ENCODE peak calls at places on chromosomes 7 and 10, in five cellular contexts. One of them, this sample, is unnamed. For H3K4me1, the result is how much of the 10 kb centered on the place peaks cover.

GRCh38 chr7:16773884-16774283 is 20.3 kb downstream of the TSPAN13 start:
- DNase-seq in cardiac muscle cell: peak
- DNase-seq in left ventricle myocardium inferior: no peak
- DNase-seq in tibial artery: no peak
- DNase-seq in mammary epithelial cell: no peak
- DNase-seq in this sample: no peak

GRCh38 chr7:54180796-54181195 is 361.4 kb upstream of the VSTM2A start:
- DNase-seq in cardiac muscle cell: no peak
- DNase-seq in left ventricle myocardium inferior: no peak
- DNase-seq in tibial artery: no peak
- DNase-seq in mammary epithelial cell: peak
- DNase-seq in this sample: no peak

GRCh38 chr7:99308461-99309074 is 17.1 kb upstream of the ARPC1A start:
- DNase-seq in cardiac muscle cell: no peak
- DNase-seq in left ventricle myocardium inferior: no peak
- DNase-seq in tibial artery: no peak
- DNase-seq in mammary epithelial cell: peak
- DNase-seq in this sample: no peak

GRCh38 chr7:139232893-139233292 is 1.9 kb downstream of the UBN2 start:
- DNase-seq in cardiac muscle cell: no peak
- DNase-seq in left ventricle myocardium inferior: no peak
- DNase-seq in tibial artery: no peak
- DNase-seq in mammary epithelial cell: peak
- DNase-seq in this sample: peak

GRCh38 chr10:88227342-88228018 is 355.6 kb downstream of the RNLS start:
- DNase-seq in cardiac muscle cell: peak
- DNase-seq in left ventricle myocardium inferior: peak
- DNase-seq in tibial artery: no peak
- DNase-seq in mammary epithelial cell: no peak
- DNase-seq in this sample: no peak

GRCh38 chr10:99758241-99758891 is 24.1 kb upstream of the ABCC2 start:
- DNase-seq in cardiac muscle cell: peak
- DNase-seq in left ventricle myocardium inferior: no peak
- DNase-seq in tibial artery: no peak
- DNase-seq in mammary epithelial cell: no peak
- DNase-seq in this sample: no peak

GRCh38 chr7:131355917-131356777 is 28.5 kb downstream of the MKLN1 start:
- DNase-seq in cardiac muscle cell: peak
- DNase-seq in left ventricle myocardium inferior: no peak
- DNase-seq in tibial artery: peak
- DNase-seq in mammary epithelial cell: no peak
- DNase-seq in this sample: no peak

GRCh38 chr7:100681491-100682227 is 8.1 kb downstream of the GNB2 start:
- DNase-seq in cardiac muscle cell: no peak
- DNase-seq in left ventricle myocardium inferior: no peak
- DNase-seq in tibial artery: no peak
- DNase-seq in mammary epithelial cell: no peak
- DNase-seq in this sample: no peak

GRCh38 chr10:131749767-131750142 is 151.1 kb upstream of the PPP2R2D start:
- DNase-seq in cardiac muscle cell: no peak
- DNase-seq in left ventricle myocardium inferior: no peak
- DNase-seq in tibial artery: no peak
- DNase-seq in mammary epithelial cell: no peak
- DNase-seq in this sample: no peak

GRCh38 chr10:84820596-84820995 is 492.2 kb downstream of the CCSER2 start:
- DNase-seq in cardiac muscle cell: no peak
- DNase-seq in left ventricle myocardium inferior: no peak
- DNase-seq in tibial artery: no peak
- DNase-seq in mammary epithelial cell: peak
- DNase-seq in this sample: no peak

GRCh38 chr7:138866353-138866752 is 68.4 kb upstream of the ATP6V0A4 start:
- DNase-seq in cardiac muscle cell: no peak
- DNase-seq in left ventricle myocardium inferior: no peak
- DNase-seq in tibial artery: no peak
- DNase-seq in mammary epithelial cell: no peak
- DNase-seq in this sample: no peak

GRCh38 chr10:36624551-36625100 is 500.8 kb upstream of the ANKRD30A start:
- DNase-seq in cardiac muscle cell: no peak
- DNase-seq in left ventricle myocardium inferior: no peak
- DNase-seq in tibial artery: no peak
- DNase-seq in mammary epithelial cell: no peak
- DNase-seq in this sample: no peak

GRCh38 chr10:131312261-131312801 is 810 bp upstream of the TCERG1L start:
- DNase-seq in cardiac muscle cell: peak
- DNase-seq in left ventricle myocardium inferior: no peak
- DNase-seq in tibial artery: no peak
- DNase-seq in mammary epithelial cell: no peak
- DNase-seq in this sample: no peak

GRCh38 chr7:117113871-117114270 is 160.6 kb downstream of the ST7 start:
- DNase-seq in cardiac muscle cell: no peak
- DNase-seq in left ventricle myocardium inferior: no peak
- DNase-seq in tibial artery: no peak
- DNase-seq in mammary epithelial cell: no peak
- DNase-seq in this sample: peak

GRCh38 chr7:96306385-96307125 is 15.3 kb downstream of the SLC25A13 start:
- DNase-seq in cardiac muscle cell: no peak
- DNase-seq in left ventricle myocardium inferior: no peak
- DNase-seq in tibial artery: no peak
- DNase-seq in mammary epithelial cell: no peak
- DNase-seq in this sample: no peak

GRCh38 chr7:42174391-42174848 is 62.6 kb downstream of the GLI3 start:
- DNase-seq in cardiac muscle cell: no peak
- DNase-seq in left ventricle myocardium inferior: no peak
- DNase-seq in tibial artery: no peak
- DNase-seq in mammary epithelial cell: no peak
- DNase-seq in this sample: no peak

GRCh38 chr7:124085168-124085567 is 52.3 kb upstream of the TMEM229A start:
- DNase-seq in cardiac muscle cell: peak
- DNase-seq in left ventricle myocardium inferior: no peak
- DNase-seq in tibial artery: no peak
- DNase-seq in mammary epithelial cell: peak
- DNase-seq in this sample: peak

GRCh38 chr10:113108948-113109347 is 158.9 kb downstream of the TCF7L2 start:
- DNase-seq in cardiac muscle cell: no peak
- DNase-seq in left ventricle myocardium inferior: no peak
- DNase-seq in tibial artery: no peak
- DNase-seq in mammary epithelial cell: no peak
- DNase-seq in this sample: no peak

GRCh38 chr7:97858221-97858620 is 14.0 kb downstream of the ASNS start:
- DNase-seq in cardiac muscle cell: no peak
- DNase-seq in left ventricle myocardium inferior: no peak
- DNase-seq in tibial artery: no peak
- DNase-seq in mammary epithelial cell: no peak
- DNase-seq in this sample: no peak

GRCh38 chr10:117967149-117967548 is 79.6 kb downstream of the RAB11FIP2 start:
- DNase-seq in cardiac muscle cell: no peak
- DNase-seq in left ventricle myocardium inferior: no peak
- DNase-seq in tibial artery: no peak
- DNase-seq in mammary epithelial cell: no peak
- DNase-seq in this sample: no peak

GRCh38 chr7:141074162-141074989 is 512 bp downstream of the TMEM178B start:
- DNase-seq in cardiac muscle cell: peak
- DNase-seq in left ventricle myocardium inferior: no peak
- DNase-seq in tibial artery: no peak
- DNase-seq in mammary epithelial cell: no peak
- DNase-seq in this sample: peak

GRCh38 chr10:5089869-5090268 is 4.3 kb upstream of the AKR1C3 start:
- DNase-seq in cardiac muscle cell: peak
- DNase-seq in left ventricle myocardium inferior: no peak
- DNase-seq in tibial artery: no peak
- DNase-seq in mammary epithelial cell: peak
- DNase-seq in this sample: peak

GRCh38 chr7:80088705-80089104 is 45.9 kb upstream of the GNAI1 start:
- DNase-seq in cardiac muscle cell: peak
- DNase-seq in left ventricle myocardium inferior: no peak
- DNase-seq in tibial artery: no peak
- DNase-seq in mammary epithelial cell: peak
- DNase-seq in this sample: no peak

GRCh38 chr7:1169409-1170368 is 9.7 kb upstream of the ZFAND2A start:
- DNase-seq in cardiac muscle cell: peak
- DNase-seq in left ventricle myocardium inferior: peak
- DNase-seq in tibial artery: peak
- DNase-seq in mammary epithelial cell: peak
- DNase-seq in this sample: peak

GRCh38 chr7:43015301-43015700 is 83.1 kb downstream of the MRPL32 start:
- DNase-seq in cardiac muscle cell: no peak
- DNase-seq in left ventricle myocardium inferior: no peak
- DNase-seq in tibial artery: no peak
- DNase-seq in mammary epithelial cell: no peak
- DNase-seq in this sample: no peak

GRCh38 chr10:114520453-114520852 is 116.2 kb upstream of the AFAP1L2 start:
- DNase-seq in cardiac muscle cell: peak
- DNase-seq in left ventricle myocardium inferior: no peak
- DNase-seq in tibial artery: no peak
- DNase-seq in mammary epithelial cell: peak
- DNase-seq in this sample: peak

GRCh38 chr10:86306628-86307278 is 59.8 kb downstream of the GRID1 start:
- DNase-seq in cardiac muscle cell: peak
- DNase-seq in left ventricle myocardium inferior: no peak
- DNase-seq in tibial artery: no peak
- DNase-seq in mammary epithelial cell: peak
- DNase-seq in this sample: peak

GRCh38 chr10:130761032-130761575 is 550.4 kb downstream of the TCERG1L start:
- DNase-seq in cardiac muscle cell: no peak
- DNase-seq in left ventricle myocardium inferior: no peak
- DNase-seq in tibial artery: no peak
- DNase-seq in mammary epithelial cell: no peak
- DNase-seq in this sample: no peak

GRCh38 chr10:84138478-84139125 is 707 bp upstream of the GHITM start:
- DNase-seq in cardiac muscle cell: no peak
- DNase-seq in left ventricle myocardium inferior: peak
- DNase-seq in tibial artery: peak
- DNase-seq in mammary epithelial cell: no peak
- DNase-seq in this sample: no peak

GRCh38 chr10:10475812-10476211 is 541.9 kb upstream of the CELF2 start:
- DNase-seq in cardiac muscle cell: no peak
- DNase-seq in left ventricle myocardium inferior: no peak
- DNase-seq in tibial artery: no peak
- DNase-seq in mammary epithelial cell: no peak
- DNase-seq in this sample: no peak

GRCh38 chr7:4755045-4755444 is 20.4 kb upstream of the AP5Z1 start:
- DNase-seq in cardiac muscle cell: no peak
- DNase-seq in left ventricle myocardium inferior: no peak
- DNase-seq in tibial artery: no peak
- DNase-seq in mammary epithelial cell: no peak
- DNase-seq in this sample: no peak

GRCh38 chr7:4760952-4761351 is 14.5 kb upstream of the AP5Z1 start:
- DNase-seq in cardiac muscle cell: no peak
- DNase-seq in left ventricle myocardium inferior: no peak
- DNase-seq in tibial artery: no peak
- DNase-seq in mammary epithelial cell: no peak
- DNase-seq in this sample: no peak

GRCh38 chr7:4759211-4759610 is 16.2 kb upstream of the AP5Z1 start:
- DNase-seq in cardiac muscle cell: no peak
- DNase-seq in left ventricle myocardium inferior: no peak
- DNase-seq in tibial artery: no peak
- DNase-seq in mammary epithelial cell: no peak
- DNase-seq in this sample: no peak

GRCh38 chr7:4758791-4759190 is 16.6 kb upstream of the AP5Z1 start:
- DNase-seq in cardiac muscle cell: no peak
- DNase-seq in left ventricle myocardium inferior: no peak
- DNase-seq in tibial artery: no peak
- DNase-seq in mammary epithelial cell: no peak
- DNase-seq in this sample: no peak

DNA sequence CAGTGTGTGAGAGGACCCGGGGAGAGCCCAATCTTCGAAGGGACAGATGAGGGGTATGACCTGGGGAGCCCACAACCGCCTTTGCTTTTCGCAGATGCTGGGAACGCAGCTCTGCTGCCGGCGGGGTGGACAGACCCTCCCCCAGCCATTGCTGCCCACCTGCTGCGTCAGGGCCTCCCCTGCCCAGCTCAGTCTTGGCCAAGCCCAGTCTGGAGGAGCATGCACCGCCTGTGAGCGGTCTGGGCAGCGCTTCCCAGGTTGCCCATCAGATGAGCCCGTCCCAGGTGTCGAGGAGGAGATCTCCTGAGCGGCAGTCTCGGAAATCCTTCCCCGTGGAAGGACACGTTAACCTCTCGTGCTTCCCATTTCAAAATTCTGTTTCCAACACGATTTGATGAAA is 17.3 kb upstream of the AP5Z1 start:
- DNase-seq in cardiac muscle cell: no peak
- DNase-seq in left ventricle myocardium inferior: no peak
- DNase-seq in tibial artery: no peak
- DNase-seq in mammary epithelial cell: no peak
- DNase-seq in this sample: no peak
- H3K4me1 ChIP-seq in cardiac muscle cell: under half
- H3K4me1 ChIP-seq in left ventricle myocardium inferior: under half
- H3K4me1 ChIP-seq in tibial artery: under half
- H3K4me1 ChIP-seq in mammary epithelial cell: under half
- H3K4me1 ChIP-seq in this sample: under half

GRCh38 chr10:29804025-29804852 is 169.5 kb upstream of the SVIL start:
- DNase-seq in cardiac muscle cell: peak
- DNase-seq in left ventricle myocardium inferior: no peak
- DNase-seq in tibial artery: peak
- DNase-seq in mammary epithelial cell: peak
- DNase-seq in this sample: peak
- H3K27ac ChIP-seq in cardiac muscle cell: no peak
- H3K27ac ChIP-seq in left ventricle myocardium inferior: no peak
- H3K27ac ChIP-seq in tibial artery: peak
- H3K27ac ChIP-seq in mammary epithelial cell: peak
- H3K27ac ChIP-seq in this sample: peak

GRCh38 chr7:129043012-129043411 is 11.9 kb downstream of the TNPO3 start:
- DNase-seq in cardiac muscle cell: no peak
- DNase-seq in left ventricle myocardium inferior: no peak
- DNase-seq in tibial artery: no peak
- DNase-seq in mammary epithelial cell: no peak
- DNase-seq in this sample: no peak
- H3K4me1 ChIP-seq in cardiac muscle cell: under half
- H3K4me1 ChIP-seq in left ventricle myocardium inferior: under half
- H3K4me1 ChIP-seq in tibial artery: under half
- H3K4me1 ChIP-seq in mammary epithelial cell: under half
- H3K4me1 ChIP-seq in this sample: under half

DNA sequence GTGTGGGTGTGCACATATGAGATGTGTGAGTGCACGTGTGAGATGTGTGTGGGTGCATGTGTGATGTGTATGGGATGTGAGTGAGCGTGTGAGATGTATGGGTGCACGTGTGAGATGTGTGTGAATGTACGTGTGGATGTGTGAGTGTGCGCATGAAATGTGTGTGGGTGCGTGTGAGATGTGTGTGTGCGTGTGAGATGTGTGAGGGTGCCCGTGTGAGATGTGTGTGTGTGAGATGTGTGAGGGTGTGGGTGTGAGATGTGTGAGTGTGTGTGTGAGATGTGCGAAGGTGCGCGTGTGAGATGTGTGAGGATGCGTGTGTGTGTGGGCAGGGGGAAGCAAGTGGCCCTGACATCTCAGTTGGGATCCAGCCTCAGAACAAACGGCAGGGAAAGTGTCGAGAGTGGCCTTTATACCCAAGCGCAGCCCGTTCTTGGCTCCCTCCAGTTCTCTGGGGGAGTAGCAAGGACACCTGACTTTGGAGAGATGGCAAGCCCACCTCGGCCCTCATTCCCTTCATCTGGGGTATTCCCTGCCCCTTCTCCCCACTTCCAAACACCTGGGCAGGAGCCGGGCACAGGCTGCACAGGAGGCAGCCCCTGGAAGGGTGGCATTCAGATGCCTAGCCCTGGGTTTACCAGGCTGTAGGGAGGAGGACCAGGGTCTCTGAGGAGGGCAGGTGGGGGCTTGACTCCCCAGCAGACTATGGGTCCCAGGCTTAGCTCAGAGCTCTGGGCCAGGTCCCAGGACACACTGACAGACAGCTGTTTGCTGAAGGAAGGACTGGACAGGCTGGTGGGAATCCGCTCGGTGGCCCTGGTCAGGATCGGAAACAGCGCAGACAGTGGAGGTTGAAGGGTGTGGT is 31.6 kb downstream of the PPIF start:
- DNase-seq in cardiac muscle cell: no peak
- DNase-seq in left ventricle myocardium inferior: no peak
- DNase-seq in tibial artery: no peak
- DNase-seq in mammary epithelial cell: no peak
- DNase-seq in this sample: no peak
- H3K27ac ChIP-seq in cardiac muscle cell: peak
- H3K27ac ChIP-seq in left ventricle myocardium inferior: peak
- H3K27ac ChIP-seq in tibial artery: peak
- H3K27ac ChIP-seq in mammary epithelial cell: no peak
- H3K27ac ChIP-seq in this sample: no peak